ENCODE peak calls at places on chromosomes 4 and X, in four cellular contexts. One of them, this sample, is unnamed.
A peak's percentile ranks its signal among the peaks of the same experiment; 100 is the strongest.

GRCh38 chrX:71096702-71097032 is 1.0 kb downstream of the FOXO4 start:
- DNase-seq in cardiac fibroblast: no peak
- DNase-seq in Panc1: no peak
- DNase-seq in endothelial cell: no peak
- DNase-seq in this sample: no peak

GRCh38 chr4:134812611-134813010 is 611.0 kb upstream of the PABPC4L start:
- DNase-seq in cardiac fibroblast: no peak
- DNase-seq in endothelial cell: no peak
- DNase-seq in Panc1: no peak
- DNase-seq in this sample: no peak

GRCh38 chr4:100288167-100288566 is 97.9 kb upstream of the DDIT4L start:
- DNase-seq in endothelial cell: no peak
- DNase-seq in cardiac fibroblast: peak; percentile 43
- DNase-seq in Panc1: no peak
- DNase-seq in this sample: no peak

GRCh38 chr4:161252520-161253141 is 911.2 kb downstream of the FSTL5 start:
- DNase-seq in endothelial cell: no peak
- DNase-seq in Panc1: peak; percentile 33
- DNase-seq in cardiac fibroblast: peak; percentile 2
- DNase-seq in this sample: peak; percentile 18

GRCh38 chrX:120316587-120317283 is 5.5 kb upstream of the TMEM255A start:
- DNase-seq in cardiac fibroblast: no peak
- DNase-seq in Panc1: no peak
- DNase-seq in endothelial cell: no peak
- DNase-seq in this sample: no peak

GRCh38 chr4:109730294-109731051 is 603 bp upstream of the PLA2G12A start:
- DNase-seq in endothelial cell: peak; percentile 55
- DNase-seq in cardiac fibroblast: peak; percentile 65
- DNase-seq in Panc1: peak; percentile 12
- DNase-seq in this sample: no peak

GRCh38 chrX:78517124-78517523 is 142.0 kb downstream of the RTL3 start:
- DNase-seq in endothelial cell: no peak
- DNase-seq in Panc1: no peak
- DNase-seq in cardiac fibroblast: no peak
- DNase-seq in this sample: peak; percentile 76

GRCh38 chr4:87105101-87105852 is 115.1 kb downstream of the KLHL8 start:
- DNase-seq in Panc1: no peak
- DNase-seq in endothelial cell: no peak
- DNase-seq in cardiac fibroblast: no peak
- DNase-seq in this sample: no peak

GRCh38 chr4:173074501-173074946 is 94.1 kb upstream of the GALNT7 start:
- DNase-seq in endothelial cell: no peak
- DNase-seq in Panc1: peak; percentile 13
- DNase-seq in cardiac fibroblast: peak; percentile 56
- DNase-seq in this sample: no peak

GRCh38 chr4:6673660-6674499 is 19.8 kb upstream of the S100P start:
- DNase-seq in endothelial cell: peak; percentile 92
- DNase-seq in Panc1: peak; percentile 77
- DNase-seq in cardiac fibroblast: peak; percentile 97
- DNase-seq in this sample: peak; percentile 95

GRCh38 chrX:94545722-94546121 is 871.7 kb downstream of the FAM133A start:
- DNase-seq in endothelial cell: no peak
- DNase-seq in Panc1: no peak
- DNase-seq in cardiac fibroblast: no peak
- DNase-seq in this sample: no peak

GRCh38 chrX:112147206-112147605 is 64.6 kb upstream of the TRPC5 start:
- DNase-seq in cardiac fibroblast: peak; percentile 0
- DNase-seq in Panc1: peak; percentile 4
- DNase-seq in endothelial cell: peak; percentile 6
- DNase-seq in this sample: no peak

GRCh38 chr4:525660-526059 is 26.6 kb downstream of the PIGG start:
- DNase-seq in Panc1: no peak
- DNase-seq in endothelial cell: no peak
- DNase-seq in cardiac fibroblast: no peak
- DNase-seq in this sample: no peak

GRCh38 chrX:115900425-115900824 is 270.1 kb upstream of the AGTR2 start:
- DNase-seq in Panc1: no peak
- DNase-seq in cardiac fibroblast: no peak
- DNase-seq in endothelial cell: no peak
- DNase-seq in this sample: no peak

GRCh38 chrX:68999351-68999750 is 165.9 kb downstream of the PJA1 start:
- DNase-seq in Panc1: no peak
- DNase-seq in cardiac fibroblast: no peak
- DNase-seq in endothelial cell: no peak
- DNase-seq in this sample: no peak

GRCh38 chr4:108030332-108030731 is 40.6 kb downstream of the HADH start:
- DNase-seq in cardiac fibroblast: peak; percentile 76
- DNase-seq in Panc1: peak; percentile 27
- DNase-seq in endothelial cell: peak; percentile 65
- DNase-seq in this sample: peak; percentile 89

GRCh38 chr4:122623637-122624036 is 2.8 kb upstream of the IL21 start:
- DNase-seq in cardiac fibroblast: no peak
- DNase-seq in Panc1: no peak
- DNase-seq in endothelial cell: no peak
- DNase-seq in this sample: no peak

GRCh38 chrX:98299785-98300184 is 1416.1 kb downstream of the RPA4 start:
- DNase-seq in Panc1: no peak
- DNase-seq in cardiac fibroblast: no peak
- DNase-seq in endothelial cell: no peak
- DNase-seq in this sample: no peak

GRCh38 chrX:154458954-154459829 is 1.1 kb downstream of the PLXNA3 start:
- DNase-seq in cardiac fibroblast: no peak
- DNase-seq in endothelial cell: no peak
- DNase-seq in Panc1: no peak
- DNase-seq in this sample: peak; percentile 22

GRCh38 chr4:138977525-138977924 is 38.1 kb upstream of the NOCT start:
- DNase-seq in endothelial cell: no peak
- DNase-seq in Panc1: no peak
- DNase-seq in cardiac fibroblast: no peak
- DNase-seq in this sample: no peak

GRCh38 chr4:118348886-118349285 is 3.9 kb downstream of the PRSS12 start:
- DNase-seq in cardiac fibroblast: no peak
- DNase-seq in endothelial cell: no peak
- DNase-seq in Panc1: no peak
- DNase-seq in this sample: no peak

GRCh38 chr4:176622251-176622968 is 170.3 kb downstream of the VEGFC start:
- DNase-seq in endothelial cell: no peak
- DNase-seq in Panc1: no peak
- DNase-seq in cardiac fibroblast: peak; percentile 68
- DNase-seq in this sample: no peak

GRCh38 chr4:37967749-37968148 is 7.6 kb downstream of the PTTG2 start:
- DNase-seq in Panc1: no peak
- DNase-seq in endothelial cell: no peak
- DNase-seq in cardiac fibroblast: no peak
- DNase-seq in this sample: no peak

GRCh38 chr4:2756691-2757350 is 685 bp upstream of the TNIP2 start:
- DNase-seq in endothelial cell: no peak
- DNase-seq in Panc1: no peak
- DNase-seq in cardiac fibroblast: no peak
- DNase-seq in this sample: no peak

GRCh38 chrX:46935295-46935694 is 23.1 kb downstream of the JADE3 start:
- DNase-seq in Panc1: no peak
- DNase-seq in endothelial cell: no peak
- DNase-seq in cardiac fibroblast: no peak
- DNase-seq in this sample: no peak

DNA sequence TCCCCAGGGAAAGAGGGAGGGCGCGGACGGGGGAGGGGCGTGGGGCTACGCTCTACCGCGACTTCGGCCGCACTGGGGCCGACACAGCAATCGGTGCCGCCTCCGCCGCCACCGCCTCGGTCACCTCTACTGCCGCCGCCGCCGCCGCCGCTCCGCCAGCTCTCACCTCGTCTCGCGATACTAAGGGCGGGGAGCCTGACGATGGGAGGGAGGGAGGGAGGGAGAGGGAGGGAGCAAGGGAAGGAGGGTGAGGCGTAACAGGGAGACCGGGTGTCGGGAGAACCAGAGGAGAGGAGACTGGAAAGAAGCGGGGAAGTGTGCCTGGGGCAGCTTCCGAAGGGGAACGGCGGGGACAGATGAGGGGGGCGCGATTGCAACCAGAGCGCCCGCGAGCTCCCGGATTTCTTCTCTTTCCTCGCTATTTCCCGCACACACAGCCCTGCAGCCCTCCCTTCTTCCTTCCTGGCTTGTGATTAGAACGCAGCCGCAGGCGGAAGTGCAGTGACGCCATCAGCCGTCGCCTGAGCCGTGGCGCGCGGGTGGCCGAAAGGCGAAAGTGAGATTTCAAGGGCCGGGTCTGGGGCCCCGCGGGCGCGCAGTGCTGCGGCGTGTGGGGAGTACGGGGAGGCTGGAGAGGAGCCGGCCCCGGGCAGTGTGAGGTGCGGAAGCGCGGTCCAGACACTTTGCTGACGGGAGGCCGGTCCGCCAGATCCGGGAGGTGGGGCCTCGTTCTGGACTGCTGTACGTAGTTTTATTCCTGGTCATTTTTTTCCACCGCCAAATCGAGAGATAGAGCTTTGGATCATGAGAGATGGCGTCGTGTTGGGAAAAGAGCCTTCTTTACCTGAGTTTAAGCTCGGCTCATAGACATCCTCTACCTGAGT is at the start of gene ANKRD17:
- DNase-seq in endothelial cell: peak; percentile 95
- DNase-seq in Panc1: peak; percentile 67
- DNase-seq in cardiac fibroblast: peak; percentile 95
- DNase-seq in this sample: peak; percentile 95
- TF ChIP-seq CTCF in endothelial cell: no peak
- TF ChIP-seq CTCF in Panc1: peak; percentile 11
- TF ChIP-seq CTCF in cardiac fibroblast: no peak
- TF ChIP-seq CTCF in this sample: no peak

GRCh38 chrX:3440981-3441380 is 94.5 kb upstream of the MXRA5 start:
- DNase-seq in endothelial cell: no peak
- DNase-seq in cardiac fibroblast: no peak
- DNase-seq in Panc1: no peak
- DNase-seq in this sample: no peak
- TF ChIP-seq CTCF in endothelial cell: no peak
- TF ChIP-seq CTCF in cardiac fibroblast: no peak
- TF ChIP-seq CTCF in Panc1: no peak
- TF ChIP-seq CTCF in this sample: no peak

DNA sequence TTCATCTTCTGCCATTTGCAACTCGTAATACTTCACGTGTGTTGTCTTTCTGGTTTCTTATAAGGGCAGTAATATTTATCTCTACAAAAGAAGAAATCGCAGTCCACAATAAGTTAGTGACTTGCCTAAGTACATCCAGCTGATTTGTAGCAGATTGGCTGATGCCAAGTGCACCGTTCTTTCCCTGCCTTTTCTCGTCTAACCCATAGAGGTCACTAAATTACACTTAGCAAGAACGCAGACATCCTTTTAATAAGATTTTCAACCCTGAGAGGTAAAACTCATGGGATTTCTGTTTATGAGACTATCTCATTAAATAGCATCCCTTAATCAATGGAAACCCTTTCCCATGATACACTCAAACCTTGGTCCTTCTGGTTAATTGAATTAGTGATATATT is 408.6 kb upstream of the ACTRT1 start:
- DNase-seq in endothelial cell: no peak
- DNase-seq in cardiac fibroblast: no peak
- DNase-seq in Panc1: peak; percentile 2
- DNase-seq in this sample: no peak
- TF ChIP-seq CTCF in endothelial cell: no peak
- TF ChIP-seq CTCF in cardiac fibroblast: no peak
- TF ChIP-seq CTCF in Panc1: peak; percentile 47
- TF ChIP-seq CTCF in this sample: no peak

GRCh38 chr4:46653842-46654241 is 255.2 kb downstream of the COX7B2 start:
- DNase-seq in endothelial cell: no peak
- DNase-seq in cardiac fibroblast: no peak
- DNase-seq in Panc1: no peak
- DNase-seq in this sample: no peak

GRCh38 chr4:46649390-46649789 is 259.5 kb upstream of the GABRA2 start:
- DNase-seq in endothelial cell: no peak
- DNase-seq in Panc1: no peak
- DNase-seq in cardiac fibroblast: peak; percentile 6
- DNase-seq in this sample: no peak

GRCh38 chr4:46645092-46645491 is 255.2 kb upstream of the GABRA2 start:
- DNase-seq in cardiac fibroblast: no peak
- DNase-seq in endothelial cell: no peak
- DNase-seq in Panc1: no peak
- DNase-seq in this sample: no peak

DNA sequence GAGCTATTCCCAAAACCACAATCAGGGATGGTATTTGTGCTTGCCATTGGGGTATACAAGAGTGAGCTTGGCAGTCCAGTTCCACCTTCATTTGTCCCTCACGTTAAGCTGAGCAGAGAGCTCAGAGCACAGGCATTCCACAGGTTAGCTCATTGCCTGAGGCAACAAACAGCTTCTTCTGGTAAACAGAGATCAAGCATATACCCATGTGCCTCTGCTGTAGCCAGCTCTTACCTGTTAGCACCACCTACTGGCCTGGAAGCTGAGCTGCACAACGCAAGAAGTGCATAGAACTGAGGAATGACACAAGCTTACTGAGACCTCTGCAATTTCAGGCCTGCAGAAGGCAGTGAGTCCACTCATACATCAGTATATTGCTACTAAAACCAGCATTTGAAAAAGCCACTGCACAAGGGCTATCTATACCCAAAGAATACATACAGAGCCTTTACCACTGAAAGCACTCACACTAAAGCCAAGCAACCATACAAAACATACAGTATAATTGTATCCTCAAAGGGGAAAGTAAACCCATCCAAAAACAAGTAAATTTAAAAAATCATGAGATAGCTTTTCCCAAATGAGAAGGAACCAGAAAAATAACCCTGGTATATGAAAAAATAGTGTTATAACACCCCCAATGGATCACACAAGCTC is 258.3 kb upstream of the GABRA2 start:
- DNase-seq in Panc1: peak; percentile 28
- DNase-seq in cardiac fibroblast: peak; percentile 67
- DNase-seq in endothelial cell: peak; percentile 15
- DNase-seq in this sample: peak; percentile 13
- TF ChIP-seq CTCF in Panc1: peak; percentile 46
- TF ChIP-seq CTCF in cardiac fibroblast: peak; percentile 55
- TF ChIP-seq CTCF in endothelial cell: peak; percentile 25
- TF ChIP-seq CTCF in this sample: no peak

GRCh38 chr4:115054836-115055235 is 58.6 kb downstream of the NDST4 start:
- DNase-seq in endothelial cell: no peak
- DNase-seq in Panc1: no peak
- DNase-seq in cardiac fibroblast: no peak
- DNase-seq in this sample: no peak
- TF ChIP-seq CTCF in endothelial cell: no peak
- TF ChIP-seq CTCF in Panc1: no peak
- TF ChIP-seq CTCF in cardiac fibroblast: no peak
- TF ChIP-seq CTCF in this sample: no peak

GRCh38 chr4:152729466-152729865 is 49.7 kb upstream of the TMEM154 start:
- DNase-seq in cardiac fibroblast: peak; percentile 61
- DNase-seq in Panc1: no peak
- DNase-seq in endothelial cell: no peak
- DNase-seq in this sample: no peak
- TF ChIP-seq CTCF in cardiac fibroblast: no peak
- TF ChIP-seq CTCF in Panc1: no peak
- TF ChIP-seq CTCF in endothelial cell: no peak
- TF ChIP-seq CTCF in this sample: no peak